ENCODE peak calls at places on chromosomes 2 and 18, in six cellular contexts. One of them, this sample, is unnamed.

GRCh38 chr2:128605931-128606330 is 287.3 kb upstream of the HS6ST1 start:
- DNase-seq in AG04449: no peak
- DNase-seq in amygdala: no peak
- DNase-seq in T-cell: no peak
- DNase-seq in NCI-H1105 treated with DMSO at 0.1 percent for 48 hours: no peak
- DNase-seq in stimulated activated CD4-positive, alpha-beta T cell treated with anti-CD3 and anti-CD28 coated beads, TNF-alpha, amount 100 ng/mL, for 24 hours: no peak
- DNase-seq in this sample: no peak

GRCh38 chr2:85799215-85799956 is 45.6 kb downstream of the ATOH8 start:
- DNase-seq in stimulated activated CD4-positive, alpha-beta T cell treated with anti-CD3 and anti-CD28 coated beads, TNF-alpha, amount 100 ng/mL, for 24 hours: no peak
- DNase-seq in amygdala: no peak
- DNase-seq in AG04449: no peak
- DNase-seq in T-cell: no peak
- DNase-seq in NCI-H1105 treated with DMSO at 0.1 percent for 48 hours: no peak
- DNase-seq in this sample: no peak

GRCh38 chr2:207113403-207113802 is 52.3 kb downstream of the KLF7 start:
- DNase-seq in amygdala: peak
- DNase-seq in AG04449: no peak
- DNase-seq in stimulated activated CD4-positive, alpha-beta T cell treated with anti-CD3 and anti-CD28 coated beads, TNF-alpha, amount 100 ng/mL, for 24 hours: no peak
- DNase-seq in NCI-H1105 treated with DMSO at 0.1 percent for 48 hours: peak
- DNase-seq in T-cell: no peak
- DNase-seq in this sample: no peak

GRCh38 chr2:237490009-237490804 is 3.2 kb downstream of the MLPH start:
- DNase-seq in NCI-H1105 treated with DMSO at 0.1 percent for 48 hours: no peak
- DNase-seq in amygdala: no peak
- DNase-seq in stimulated activated CD4-positive, alpha-beta T cell treated with anti-CD3 and anti-CD28 coated beads, TNF-alpha, amount 100 ng/mL, for 24 hours: no peak
- DNase-seq in T-cell: no peak
- DNase-seq in AG04449: no peak
- DNase-seq in this sample: no peak

GRCh38 chr2:177753682-177754475 is 318.7 kb downstream of the PDE11A start:
- DNase-seq in T-cell: peak
- DNase-seq in stimulated activated CD4-positive, alpha-beta T cell treated with anti-CD3 and anti-CD28 coated beads, TNF-alpha, amount 100 ng/mL, for 24 hours: no peak
- DNase-seq in NCI-H1105 treated with DMSO at 0.1 percent for 48 hours: no peak
- DNase-seq in AG04449: peak
- DNase-seq in amygdala: peak
- DNase-seq in this sample: peak

GRCh38 chr2:105301646-105302045 is 27.9 kb downstream of the TGFBRAP1 start:
- DNase-seq in AG04449: no peak
- DNase-seq in amygdala: no peak
- DNase-seq in T-cell: no peak
- DNase-seq in NCI-H1105 treated with DMSO at 0.1 percent for 48 hours: no peak
- DNase-seq in stimulated activated CD4-positive, alpha-beta T cell treated with anti-CD3 and anti-CD28 coated beads, TNF-alpha, amount 100 ng/mL, for 24 hours: no peak
- DNase-seq in this sample: no peak

GRCh38 chr2:124018894-124019293 is 6.2 kb upstream of the CNTNAP5 start:
- DNase-seq in T-cell: no peak
- DNase-seq in amygdala: no peak
- DNase-seq in AG04449: no peak
- DNase-seq in NCI-H1105 treated with DMSO at 0.1 percent for 48 hours: peak
- DNase-seq in stimulated activated CD4-positive, alpha-beta T cell treated with anti-CD3 and anti-CD28 coated beads, TNF-alpha, amount 100 ng/mL, for 24 hours: no peak
- DNase-seq in this sample: no peak

GRCh38 chr2:122055541-122055940 is 300.1 kb downstream of the TSN start:
- DNase-seq in T-cell: no peak
- DNase-seq in amygdala: no peak
- DNase-seq in NCI-H1105 treated with DMSO at 0.1 percent for 48 hours: no peak
- DNase-seq in stimulated activated CD4-positive, alpha-beta T cell treated with anti-CD3 and anti-CD28 coated beads, TNF-alpha, amount 100 ng/mL, for 24 hours: no peak
- DNase-seq in AG04449: no peak
- DNase-seq in this sample: no peak

GRCh38 chr18:71020342-71021096 is 731.7 kb downstream of the SOCS6 start:
- DNase-seq in stimulated activated CD4-positive, alpha-beta T cell treated with anti-CD3 and anti-CD28 coated beads, TNF-alpha, amount 100 ng/mL, for 24 hours: no peak
- DNase-seq in T-cell: no peak
- DNase-seq in AG04449: no peak
- DNase-seq in NCI-H1105 treated with DMSO at 0.1 percent for 48 hours: no peak
- DNase-seq in amygdala: no peak
- DNase-seq in this sample: no peak

GRCh38 chr2:98643496-98644100 is 35.2 kb downstream of the UNC50 start:
- DNase-seq in AG04449: no peak
- DNase-seq in NCI-H1105 treated with DMSO at 0.1 percent for 48 hours: no peak
- DNase-seq in stimulated activated CD4-positive, alpha-beta T cell treated with anti-CD3 and anti-CD28 coated beads, TNF-alpha, amount 100 ng/mL, for 24 hours: no peak
- DNase-seq in amygdala: no peak
- DNase-seq in T-cell: no peak
- DNase-seq in this sample: peak

GRCh38 chr2:197191177-197191947 is 119.2 kb downstream of the ANKRD44 start:
- DNase-seq in stimulated activated CD4-positive, alpha-beta T cell treated with anti-CD3 and anti-CD28 coated beads, TNF-alpha, amount 100 ng/mL, for 24 hours: no peak
- DNase-seq in NCI-H1105 treated with DMSO at 0.1 percent for 48 hours: peak
- DNase-seq in T-cell: no peak
- DNase-seq in AG04449: no peak
- DNase-seq in amygdala: no peak
- DNase-seq in this sample: peak

GRCh38 chr18:47932603-47933002 is 2.1 kb upstream of the SMAD2 start:
- DNase-seq in stimulated activated CD4-positive, alpha-beta T cell treated with anti-CD3 and anti-CD28 coated beads, TNF-alpha, amount 100 ng/mL, for 24 hours: no peak
- DNase-seq in amygdala: no peak
- DNase-seq in NCI-H1105 treated with DMSO at 0.1 percent for 48 hours: no peak
- DNase-seq in T-cell: no peak
- DNase-seq in AG04449: no peak
- DNase-seq in this sample: no peak

GRCh38 chr2:46460991-46461715 is 18.2 kb upstream of the TMEM247 start:
- DNase-seq in amygdala: peak
- DNase-seq in T-cell: peak
- DNase-seq in AG04449: no peak
- DNase-seq in stimulated activated CD4-positive, alpha-beta T cell treated with anti-CD3 and anti-CD28 coated beads, TNF-alpha, amount 100 ng/mL, for 24 hours: peak
- DNase-seq in NCI-H1105 treated with DMSO at 0.1 percent for 48 hours: peak
- DNase-seq in this sample: peak

GRCh38 chr2:110211938-110212858 is at the start of gene MTLN:
- DNase-seq in NCI-H1105 treated with DMSO at 0.1 percent for 48 hours: peak
- DNase-seq in AG04449: no peak
- DNase-seq in amygdala: peak
- DNase-seq in T-cell: peak
- DNase-seq in stimulated activated CD4-positive, alpha-beta T cell treated with anti-CD3 and anti-CD28 coated beads, TNF-alpha, amount 100 ng/mL, for 24 hours: peak
- DNase-seq in this sample: no peak

GRCh38 chr2:126513033-126513432 is 142.9 kb upstream of the GYPC start:
- DNase-seq in stimulated activated CD4-positive, alpha-beta T cell treated with anti-CD3 and anti-CD28 coated beads, TNF-alpha, amount 100 ng/mL, for 24 hours: no peak
- DNase-seq in AG04449: no peak
- DNase-seq in amygdala: no peak
- DNase-seq in T-cell: no peak
- DNase-seq in NCI-H1105 treated with DMSO at 0.1 percent for 48 hours: no peak
- DNase-seq in this sample: no peak

GRCh38 chr2:130975729-130976128 is 117.5 kb downstream of the FAM168B start:
- DNase-seq in stimulated activated CD4-positive, alpha-beta T cell treated with anti-CD3 and anti-CD28 coated beads, TNF-alpha, amount 100 ng/mL, for 24 hours: no peak
- DNase-seq in AG04449: no peak
- DNase-seq in amygdala: no peak
- DNase-seq in NCI-H1105 treated with DMSO at 0.1 percent for 48 hours: no peak
- DNase-seq in T-cell: no peak
- DNase-seq in this sample: no peak

GRCh38 chr2:157934684-157935377 is 58.7 kb upstream of the ACVR1 start:
- DNase-seq in AG04449: no peak
- DNase-seq in amygdala: no peak
- DNase-seq in NCI-H1105 treated with DMSO at 0.1 percent for 48 hours: no peak
- DNase-seq in stimulated activated CD4-positive, alpha-beta T cell treated with anti-CD3 and anti-CD28 coated beads, TNF-alpha, amount 100 ng/mL, for 24 hours: no peak
- DNase-seq in T-cell: no peak
- DNase-seq in this sample: no peak

GRCh38 chr18:48308027-48308635 is 101.1 kb downstream of the ZBTB7C start:
- DNase-seq in T-cell: no peak
- DNase-seq in stimulated activated CD4-positive, alpha-beta T cell treated with anti-CD3 and anti-CD28 coated beads, TNF-alpha, amount 100 ng/mL, for 24 hours: no peak
- DNase-seq in amygdala: no peak
- DNase-seq in NCI-H1105 treated with DMSO at 0.1 percent for 48 hours: no peak
- DNase-seq in AG04449: no peak
- DNase-seq in this sample: no peak

GRCh38 chr18:50469380-50469781 is 90.5 kb upstream of the MAPK4 start:
- DNase-seq in AG04449: no peak
- DNase-seq in NCI-H1105 treated with DMSO at 0.1 percent for 48 hours: no peak
- DNase-seq in stimulated activated CD4-positive, alpha-beta T cell treated with anti-CD3 and anti-CD28 coated beads, TNF-alpha, amount 100 ng/mL, for 24 hours: no peak
- DNase-seq in amygdala: no peak
- DNase-seq in T-cell: no peak
- DNase-seq in this sample: no peak

GRCh38 chr2:231297108-231297908 is 98.2 kb upstream of the B3GNT7 start:
- DNase-seq in T-cell: no peak
- DNase-seq in amygdala: peak
- DNase-seq in AG04449: no peak
- DNase-seq in stimulated activated CD4-positive, alpha-beta T cell treated with anti-CD3 and anti-CD28 coated beads, TNF-alpha, amount 100 ng/mL, for 24 hours: no peak
- DNase-seq in NCI-H1105 treated with DMSO at 0.1 percent for 48 hours: no peak
- DNase-seq in this sample: peak

GRCh38 chr2:152513681-152514080 is 178.7 kb downstream of the FMNL2 start:
- DNase-seq in NCI-H1105 treated with DMSO at 0.1 percent for 48 hours: peak
- DNase-seq in amygdala: peak
- DNase-seq in stimulated activated CD4-positive, alpha-beta T cell treated with anti-CD3 and anti-CD28 coated beads, TNF-alpha, amount 100 ng/mL, for 24 hours: no peak
- DNase-seq in AG04449: no peak
- DNase-seq in T-cell: no peak
- DNase-seq in this sample: no peak

GRCh38 chr2:26453421-26454329 is 24.2 kb downstream of the OTOF start:
- DNase-seq in AG04449: no peak
- DNase-seq in amygdala: no peak
- DNase-seq in stimulated activated CD4-positive, alpha-beta T cell treated with anti-CD3 and anti-CD28 coated beads, TNF-alpha, amount 100 ng/mL, for 24 hours: no peak
- DNase-seq in NCI-H1105 treated with DMSO at 0.1 percent for 48 hours: no peak
- DNase-seq in T-cell: no peak
- DNase-seq in this sample: no peak

This sample was measured in OCI-LY7.